ENCODE peak calls at places on chromosome 5, in five cellular contexts. F is brain microvascular endothelial cell; Z is IMR-90; D is kidney; B is CD8-positive, alpha-beta T cell. U is an unnamed sample.
A peak's percentile ranks its signal among the peaks of the same experiment; 100 is the strongest.

GRCh38 chr5:154097031-154097430 is 58.3 kb downstream of the MFAP3 start:
- DNase-seq in F (no peak), Z (no peak), D (no peak), B (no peak), U (no peak)

GRCh38 chr5:105754056-105754455 is 1916.7 kb downstream of the EFNA5 start:
- DNase-seq in F (no peak), Z (peak; percentile 12), D (no peak), B (no peak), U (no peak)

GRCh38 chr5:169745441-169746146 is 108.5 kb downstream of the DOCK2 start:
- DNase-seq in F (peak; percentile 38), Z (peak; percentile 33), D (no peak), B (no peak), U (peak; percentile 16)

GRCh38 chr5:161311965-161312364 is 234.6 kb downstream of the GABRB2 start:
- DNase-seq in F (no peak), Z (no peak), D (no peak), B (no peak), U (no peak)

GRCh38 chr5:160118349-160119141 is 705 bp downstream of the PWWP2A start:
- DNase-seq in F (no peak), Z (no peak), D (no peak), B (peak; percentile 57), U (peak; percentile 36)

GRCh38 chr5:31196309-31196708 is 2.8 kb downstream of the CDH6 start:
- DNase-seq in F (peak; percentile 64), Z (peak; percentile 66), D (no peak), B (no peak), U (no peak)

GRCh38 chr5:123429993-123430392 is 6.8 kb upstream of the CEP120 start:
- DNase-seq in F (peak; percentile 80), Z (peak; percentile 94), D (no peak), B (no peak), U (peak; percentile 92)

GRCh38 chr5:140855772-140856674 is at the start of gene PCDHA10:
- DNase-seq in F (no peak), Z (no peak), D (no peak), B (no peak), U (no peak)

GRCh38 chr5:31366941-31367340 is 165.0 kb downstream of the DROSHA start:
- DNase-seq in F (no peak), Z (peak; percentile 35), D (no peak), B (no peak), U (no peak)

GRCh38 chr5:107805166-107805565 is 134.4 kb upstream of the EFNA5 start:
- DNase-seq in F (no peak), Z (no peak), D (no peak), B (no peak), U (no peak)

GRCh38 chr5:107808671-107809137 is 138.0 kb upstream of the EFNA5 start:
- DNase-seq in F (no peak), Z (no peak), D (peak; percentile 71), B (no peak), U (no peak)

GRCh38 chr5:107805819-107806218 is 135.1 kb upstream of the EFNA5 start:
- DNase-seq in F (no peak), Z (no peak), D (no peak), B (no peak), U (no peak)

GRCh38 chr5:107806705-107807104 is 136.0 kb upstream of the EFNA5 start:
- DNase-seq in F (peak; percentile 32), Z (peak; percentile 80), D (no peak), B (no peak), U (peak; percentile 96)

GRCh38 chr5:107806271-107806670 is 135.5 kb upstream of the EFNA5 start:
- DNase-seq in F (no peak), Z (no peak), D (no peak), B (no peak), U (no peak)
- H3K27ac ChIP-seq in F (no peak overlapping the region), Z (no peak overlapping the region), D (no peak overlapping the region), B (no peak overlapping the region), U (no peak overlapping the region)

GRCh38 chr5:6480133-6481051 is 31.7 kb downstream of the UBE2QL1 start:
- DNase-seq in F (no peak), Z (no peak), D (no peak), B (no peak), U (no peak)
- TF ChIP-seq CTCF in F (no peak), Z (no peak), D (no peak), B (no peak), U (no peak)

GRCh38 chr5:16853511-16853910 is 82.6 kb downstream of the MYO10 start:
- DNase-seq in F (no peak), Z (no peak), D (no peak), B (no peak), U (no peak)

GRCh38 chr5:16855475-16855874 is 80.6 kb downstream of the MYO10 start:
- DNase-seq in F (no peak), Z (peak; percentile 38), D (no peak), B (no peak), U (no peak)

GRCh38 chr5:16854351-16854750 is 81.7 kb downstream of the MYO10 start:
- DNase-seq in F (no peak), Z (no peak), D (no peak), B (no peak), U (no peak)

GRCh38 chr5:16849821-16850220 is 86.3 kb downstream of the MYO10 start:
- DNase-seq in F (no peak), Z (no peak), D (no peak), B (no peak), U (no peak)

GRCh38 chr5:16852251-16853005 is 83.7 kb downstream of the MYO10 start:
- DNase-seq in F (no peak), Z (no peak), D (no peak), B (no peak), U (no peak)
- H3K27ac ChIP-seq in F (no peak overlapping the region), Z (no peak overlapping the region), D (no peak overlapping the region), B (no peak overlapping the region), U (no peak overlapping the region)

GRCh38 chr5:173917788-173918786 is 29.9 kb downstream of the CPEB4 start:
- DNase-seq in F (peak; percentile 76), Z (peak; percentile 89), D (peak; percentile 73), B (peak; percentile 59), U (peak; percentile 87)
- TF ChIP-seq CTCF in F (no peak), Z (no peak), D (no peak), B (no peak), U (no peak)

GRCh38 chr5:113776832-113777525 is 263.5 kb downstream of the YTHDC2 start:
- DNase-seq in F (no peak), Z (no peak), D (no peak), B (no peak), U (no peak)
- H3K27ac ChIP-seq in F (no peak overlapping the region), Z (no peak overlapping the region), D (no peak overlapping the region), B (no peak overlapping the region), U (no peak overlapping the region)

DNA sequence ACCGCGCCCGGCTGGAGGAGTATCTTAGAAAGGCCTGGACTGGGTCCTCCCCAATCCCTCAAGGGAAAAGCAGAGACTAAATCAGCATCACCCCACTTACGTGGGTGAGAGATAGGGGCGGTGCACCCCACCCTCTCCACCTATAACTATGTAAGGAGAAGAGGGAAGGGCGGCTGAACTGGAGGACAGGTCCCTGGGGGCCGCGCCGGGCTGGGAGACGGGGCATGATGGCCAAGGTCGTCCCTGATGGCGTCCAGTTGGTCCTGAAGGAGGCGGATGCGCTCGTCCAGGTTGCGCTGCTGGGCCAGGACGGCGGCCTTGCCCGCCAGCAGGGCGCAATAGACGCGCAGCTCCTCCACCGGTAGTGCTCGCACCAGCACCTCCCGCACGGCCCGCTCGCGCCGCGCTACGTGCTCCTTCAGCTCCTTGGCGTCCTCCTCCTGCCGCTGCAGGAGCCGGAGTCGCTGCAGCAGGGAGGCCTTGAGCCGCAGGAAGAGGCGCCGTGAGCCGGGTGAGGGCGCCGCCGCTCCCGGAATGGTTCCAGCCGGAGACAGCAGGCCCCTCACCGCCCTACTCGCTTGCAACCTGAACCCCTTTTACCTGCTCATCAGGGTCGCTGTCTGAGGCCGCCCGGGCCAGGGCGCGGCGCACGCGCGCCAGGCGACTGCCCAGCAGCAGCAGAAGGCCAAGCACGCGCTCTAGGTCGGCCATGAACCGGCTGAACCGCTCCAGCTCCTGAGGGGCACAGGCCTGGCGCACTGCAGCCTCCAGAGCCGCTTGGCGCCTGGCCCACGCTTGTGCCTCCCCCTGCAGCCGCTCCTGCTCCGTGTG is 7.6 kb downstream of the SHROOM1 start:
- DNase-seq in F (no peak), Z (no peak), D (peak; percentile 82), B (no peak), U (no peak)
- TF ChIP-seq CTCF in F (no peak), Z (no peak), D (peak; percentile 11), B (no peak), U (no peak)

GRCh38 chr5:179192891-179193470 is 132.8 kb downstream of the ZNF354C start:
- DNase-seq in F (no peak), Z (no peak), D (peak; percentile 55), B (no peak), U (no peak)

GRCh38 chr5:179188636-179189035 is 128.5 kb downstream of the ZNF354C start:
- DNase-seq in F (no peak), Z (no peak), D (peak; percentile 37), B (no peak), U (no peak)

GRCh38 chr5:179191506-179192184 is 131.5 kb downstream of the ZNF354C start:
- DNase-seq in F (no peak), Z (no peak), D (no peak), B (no peak), U (no peak)

GRCh38 chr5:179192185-179192890 is 132.2 kb downstream of the ZNF354C start:
- DNase-seq in F (no peak), Z (no peak), D (peak; percentile 43), B (no peak), U (no peak)

GRCh38 chr5:179190851-179191505 is 130.8 kb downstream of the ZNF354C start:
- DNase-seq in F (no peak), Z (no peak), D (peak; percentile 77), B (no peak), U (no peak)
- H3K27ac ChIP-seq in F (no peak overlapping the region), Z (no peak overlapping the region), D (no peak overlapping the region), B (no peak overlapping the region), U (no peak overlapping the region)

U was measured in RWPE1.